ENCODE peak calls at places on chromosomes 5 and 9, in six cellular contexts. O, X, W, V, U and Q are unnamed samples.

GRCh38 chr9:85038061-85038460 is 368.5 kb downstream of the NTRK2 start:
- DNase-seq in U (no peak), V (no peak), X (no peak), W (no peak), O (no peak), Q (no peak)

GRCh38 chr5:133884525-133885311 is 83.7 kb downstream of the C5orf15 start:
- DNase-seq in O (no peak), U (no peak), W (no peak), V (no peak), X (no peak), Q (no peak)

GRCh38 chr5:55564716-55565115 is 30.0 kb upstream of the PLPP1 start:
- DNase-seq in V (peak), X (no peak), O (no peak), W (peak), U (no peak), Q (no peak)

GRCh38 chr5:96573513-96573894 is 88.7 kb upstream of the CAST start:
- DNase-seq in W (no peak), U (no peak), V (no peak), O (no peak), X (no peak), Q (no peak)

GRCh38 chr5:6812800-6813731 is 99.8 kb downstream of the TENT4A start:
- DNase-seq in V (no peak), U (peak), O (no peak), W (no peak), X (peak), Q (peak)

GRCh38 chr5:105168806-105169205 is 1606.2 kb upstream of the NUDT12 start:
- DNase-seq in O (no peak), V (no peak), X (no peak), U (no peak), W (no peak), Q (no peak)

GRCh38 chr9:4494337-4494736 is 4.1 kb downstream of the SLC1A1 start:
- DNase-seq in X (no peak), U (no peak), V (no peak), W (no peak), O (no peak), Q (no peak)

GRCh38 chr9:96460470-96460869 is 10.5 kb downstream of the HABP4 start:
- DNase-seq in O (no peak), U (peak), V (no peak), X (peak), W (no peak), Q (no peak)

GRCh38 chr9:69254223-69254622 is 70.8 kb upstream of the ENTREP1 start:
- DNase-seq in W (no peak), V (no peak), U (no peak), O (no peak), X (no peak), Q (no peak)

GRCh38 chr9:71895122-71895521 is 15.9 kb downstream of the ABHD17B start:
- DNase-seq in W (peak), U (peak), O (no peak), X (no peak), V (no peak), Q (no peak)

GRCh38 chr5:33068786-33069185 is 357.7 kb downstream of the NPR3 start:
- DNase-seq in V (no peak), U (peak), O (no peak), W (peak), X (no peak), Q (no peak)

GRCh38 chr9:34993502-34994428 is 4.2 kb downstream of the DNAJB5 start:
- DNase-seq in X (peak), U (peak), O (no peak), W (no peak), V (no peak), Q (peak)

GRCh38 chr5:89595065-89595464 is 712.1 kb upstream of the MEF2C start:
- DNase-seq in U (no peak), O (no peak), W (no peak), X (no peak), V (no peak), Q (no peak)

GRCh38 chr9:19583890-19584289 is 175.1 kb downstream of the ACER2 start:
- DNase-seq in V (no peak), X (no peak), W (no peak), O (no peak), U (no peak), Q (no peak)

GRCh38 chr5:178450121-178450631 is 140.0 kb downstream of the COL23A1 start:
- DNase-seq in U (no peak), X (no peak), V (no peak), W (no peak), O (no peak), Q (no peak)

DNA sequence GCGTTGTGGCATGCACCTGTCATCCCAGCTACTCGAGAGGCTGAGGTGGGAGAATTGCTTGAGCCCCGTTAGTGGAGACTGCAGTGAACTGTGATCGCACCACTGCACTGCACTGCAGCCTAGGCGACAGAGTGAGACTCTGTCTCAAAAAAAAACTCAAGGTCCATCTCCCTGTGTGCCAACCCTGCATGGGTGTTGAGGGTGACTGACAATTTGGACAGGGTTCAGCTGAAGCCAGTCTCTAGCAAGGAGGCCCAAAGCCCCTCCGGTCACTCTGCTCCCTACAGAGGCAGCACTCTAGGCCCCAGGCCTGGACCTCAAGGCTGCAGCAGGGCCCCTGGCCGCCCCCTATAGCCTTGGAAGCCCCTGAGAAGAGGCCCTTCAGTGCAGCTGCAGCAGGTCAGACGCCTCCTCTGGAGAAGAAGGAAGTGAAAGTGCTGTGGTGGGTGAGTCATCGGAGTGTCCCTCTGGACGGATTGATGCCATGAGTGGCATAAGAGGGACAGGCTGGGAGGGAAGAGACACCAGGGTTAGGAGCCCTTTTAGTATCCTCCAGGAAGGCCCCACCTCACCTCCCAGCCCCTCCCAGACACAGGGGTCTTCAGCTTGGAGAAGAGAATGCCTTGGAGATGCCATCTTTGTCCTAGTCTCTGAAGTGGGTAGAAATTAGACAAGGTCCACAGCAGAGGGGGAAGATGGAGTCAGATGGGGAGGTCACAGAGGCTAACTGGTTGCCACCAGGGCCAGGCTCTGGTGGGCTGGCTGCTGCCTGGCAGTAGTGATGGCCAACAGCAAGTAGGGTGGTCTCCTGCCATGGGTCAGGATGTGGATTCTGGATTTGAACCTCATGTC is 39.1 kb upstream of the NEK6 start:
- DNase-seq in W (peak), X (no peak), U (peak), O (no peak), V (peak), Q (peak)
- TF ChIP-seq CTCF in W (no peak), X (peak), U (no peak), O (no peak), V (no peak), Q (no peak)

GRCh38 chr9:79664375-79664825 is 92.6 kb downstream of the TLE4 start:
- DNase-seq in O (no peak), V (no peak), X (no peak), W (no peak), U (peak), Q (no peak)
- TF ChIP-seq CTCF in O (no peak), V (no peak), X (no peak), W (no peak), U (no peak), Q (no peak)

GRCh38 chr9:120875643-120875953 is 1.4 kb downstream of the PHF19 start:
- DNase-seq in V (no peak), O (no peak), W (no peak), U (no peak), X (no peak), Q (no peak)

GRCh38 chr9:120877276-120878034 is 467 bp upstream of the PHF19 start:
- DNase-seq in U (peak), V (peak), X (no peak), W (peak), O (peak), Q (peak)

GRCh38 chr9:120876842-120877240 is at the start of gene PHF19:
- DNase-seq in U (no peak), W (peak), V (peak), X (no peak), O (no peak), Q (no peak)

GRCh38 chr9:120874861-120875565 is 2.0 kb downstream of the PHF19 start:
- DNase-seq in W (no peak), X (no peak), U (no peak), O (no peak), V (no peak), Q (peak)

GRCh38 chr9:120875954-120876841 is 790 bp downstream of the PHF19 start:
- DNase-seq in U (peak), O (peak), V (peak), W (peak), X (no peak), Q (peak)
- TF ChIP-seq CTCF in U (no peak), O (peak), V (peak), W (no peak), X (no peak), Q (no peak)

GRCh38 chr5:62596691-62597090 is 18.1 kb downstream of the LRRC70 start:
- DNase-seq in W (no peak), O (no peak), V (no peak), X (no peak), U (peak), Q (no peak)
- TF ChIP-seq CTCF in W (no peak), O (no peak), V (no peak), X (no peak), U (no peak), Q (no peak)

GRCh38 chr5:147439253-147439652 is 70.6 kb downstream of the DPYSL3 start:
- DNase-seq in V (no peak), W (no peak), U (peak), X (no peak), O (no peak), Q (no peak)

GRCh38 chr5:147436596-147436995 is 73.3 kb downstream of the DPYSL3 start:
- DNase-seq in X (no peak), O (no peak), W (no peak), V (no peak), U (no peak), Q (no peak)

GRCh38 chr5:147441191-147441695 is 68.6 kb downstream of the DPYSL3 start:
- DNase-seq in W (no peak), O (no peak), X (no peak), V (no peak), U (no peak), Q (no peak)

GRCh38 chr5:147434049-147434448 is 75.8 kb downstream of the DPYSL3 start:
- DNase-seq in W (no peak), U (no peak), O (no peak), X (no peak), V (no peak), Q (no peak)

GRCh38 chr5:147437161-147437596 is 72.7 kb downstream of the DPYSL3 start:
- DNase-seq in V (no peak), X (no peak), U (peak), W (no peak), O (no peak), Q (no peak)
- TF ChIP-seq CTCF in V (no peak), X (no peak), U (no peak), W (no peak), O (no peak), Q (no peak)

GRCh38 chr5:132754947-132755346 is 7.7 kb downstream of the CCNI2 start:
- DNase-seq in X (no peak), V (no peak), W (no peak), O (no peak), U (peak), Q (no peak)
- TF ChIP-seq CTCF in X (peak), V (no peak), W (no peak), O (peak), U (peak), Q (no peak)

DNA sequence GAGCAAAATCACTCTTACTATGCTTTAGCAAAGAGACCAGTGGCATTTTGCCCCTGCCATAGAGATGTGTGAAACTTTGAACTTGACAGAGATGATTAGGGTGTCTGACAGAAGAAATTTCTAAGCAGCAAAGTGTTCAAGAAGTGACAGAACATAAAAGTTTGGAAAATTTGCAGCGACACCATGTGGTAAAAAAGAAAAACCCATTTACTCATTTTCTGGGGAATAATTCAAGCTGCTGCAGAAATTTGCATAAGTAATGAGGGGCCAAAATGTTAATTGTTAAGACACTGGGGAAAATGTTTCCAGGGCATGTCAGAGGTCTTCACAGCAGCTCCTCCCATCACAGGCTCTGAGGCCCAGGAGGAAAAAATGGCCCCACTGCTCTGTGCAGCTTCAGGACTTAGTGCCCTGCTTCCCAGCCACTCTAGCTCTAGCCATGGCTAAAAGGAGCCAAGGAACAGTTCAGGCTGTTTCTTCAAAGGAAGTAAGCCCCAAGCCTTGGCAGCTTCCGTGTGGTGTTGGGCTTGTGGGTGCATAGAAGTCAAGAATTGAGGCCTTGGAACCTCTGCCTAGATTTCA is 6.1 kb upstream of the AP3B1 start:
- DNase-seq in U (peak), X (peak), V (peak), W (no peak), O (no peak), Q (no peak)
- TF ChIP-seq CTCF in U (peak), X (peak), V (peak), W (peak), O (no peak), Q (no peak)

DNA sequence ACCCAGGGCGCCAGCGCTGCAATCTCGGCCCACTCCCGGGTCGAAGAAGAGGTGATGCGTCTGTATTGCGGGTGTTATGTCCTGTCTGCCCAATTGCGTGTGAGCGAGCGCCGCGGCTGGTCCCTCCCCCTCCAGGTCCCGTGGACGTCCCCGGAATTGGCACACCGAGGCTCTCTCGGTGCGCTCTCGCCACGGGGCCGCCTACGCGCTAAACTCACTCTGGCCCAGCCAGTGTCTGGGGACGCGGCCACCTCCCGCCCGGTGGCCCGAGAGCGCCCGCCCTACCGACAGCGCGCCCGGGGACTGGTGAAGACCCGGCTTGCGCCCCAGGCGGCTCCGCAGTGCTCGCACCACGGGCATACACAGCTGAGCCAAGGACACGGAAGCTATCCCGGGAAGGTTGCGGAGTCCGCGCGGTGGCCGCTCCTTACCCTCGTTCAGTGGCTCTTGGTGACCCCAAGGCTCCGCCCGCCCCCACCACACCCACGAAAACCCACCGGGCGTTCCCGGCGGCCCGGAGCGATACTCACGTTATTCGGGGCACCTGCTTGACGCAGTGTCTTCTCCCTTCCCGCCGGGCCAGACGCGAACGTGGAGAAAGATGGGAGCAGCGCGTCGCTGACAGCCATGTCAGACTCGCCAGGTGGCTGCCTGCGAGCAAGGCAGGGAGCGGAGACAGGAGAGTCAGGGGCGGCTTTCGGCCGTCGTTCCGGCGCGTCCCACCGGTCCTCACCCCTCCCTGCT is 997 bp downstream of the KLF4 start:
- DNase-seq in X (no peak), U (peak), W (peak), O (peak), V (no peak), Q (peak)
- TF ChIP-seq CTCF in X (no peak), U (no peak), W (no peak), O (no peak), V (no peak), Q (no peak)

GRCh38 chr5:143648696-143649095 is 163.3 kb upstream of the HMHB1 start:
- DNase-seq in O (no peak), V (no peak), U (no peak), W (no peak), X (no peak), Q (no peak)
- TF ChIP-seq CTCF in O (peak), V (peak), U (peak), W (no peak), X (no peak), Q (no peak)